ENCODE peak calls at places on chromosomes 4 and X, in six cellular contexts. One of them, this sample, is unnamed. For H3K79me2, the result is how much of the 10 kb centered on the place peaks cover.

GRCh38 chr4:185235480-185236154 is 26.2 kb downstream of the SNX25 start:
- DNase-seq in neural progenitor cell: no peak
- DNase-seq in GM23338: peak
- DNase-seq in HCT116: no peak
- DNase-seq in HepG2: peak
- DNase-seq in H9: no peak
- DNase-seq in this sample: no peak

GRCh38 chr4:13920111-13920875 is 292.8 kb upstream of the BOD1L1 start:
- DNase-seq in neural progenitor cell: no peak
- DNase-seq in HepG2: no peak
- DNase-seq in H9: no peak
- DNase-seq in GM23338: no peak
- DNase-seq in HCT116: no peak
- DNase-seq in this sample: no peak

GRCh38 chr4:15244354-15244753 is 183.5 kb upstream of the C1QTNF7 start:
- DNase-seq in GM23338: no peak
- DNase-seq in neural progenitor cell: no peak
- DNase-seq in HCT116: no peak
- DNase-seq in H9: no peak
- DNase-seq in HepG2: no peak
- DNase-seq in this sample: no peak

GRCh38 chr4:138935135-138935795 is 80.3 kb upstream of the NOCT start:
- DNase-seq in GM23338: no peak
- DNase-seq in neural progenitor cell: no peak
- DNase-seq in HepG2: no peak
- DNase-seq in H9: no peak
- DNase-seq in HCT116: no peak
- DNase-seq in this sample: no peak

GRCh38 chr4:41750624-41751324 is 2.2 kb upstream of the PHOX2B start:
- DNase-seq in GM23338: peak
- DNase-seq in HCT116: no peak
- DNase-seq in neural progenitor cell: peak
- DNase-seq in H9: peak
- DNase-seq in HepG2: no peak
- DNase-seq in this sample: no peak

GRCh38 chr4:82044141-82044993 is 329.4 kb downstream of the HNRNPD start:
- DNase-seq in HepG2: no peak
- DNase-seq in H9: peak
- DNase-seq in HCT116: no peak
- DNase-seq in GM23338: peak
- DNase-seq in neural progenitor cell: peak
- DNase-seq in this sample: peak

GRCh38 chrX:63513825-63514574 is 162.9 kb upstream of the SPIN4 start:
- DNase-seq in neural progenitor cell: no peak
- DNase-seq in GM23338: no peak
- DNase-seq in H9: no peak
- DNase-seq in HepG2: no peak
- DNase-seq in HCT116: no peak
- DNase-seq in this sample: peak

GRCh38 chr4:6324461-6324998 is 54.9 kb downstream of the WFS1 start:
- DNase-seq in HCT116: no peak
- DNase-seq in GM23338: no peak
- DNase-seq in neural progenitor cell: no peak
- DNase-seq in HepG2: no peak
- DNase-seq in H9: no peak
- DNase-seq in this sample: no peak

GRCh38 chr4:157521916-157522315 is 301.4 kb downstream of the GRIA2 start:
- DNase-seq in HCT116: no peak
- DNase-seq in GM23338: no peak
- DNase-seq in HepG2: no peak
- DNase-seq in neural progenitor cell: no peak
- DNase-seq in H9: no peak
- DNase-seq in this sample: no peak

GRCh38 chrX:16714504-16714903 is 2.0 kb upstream of the CTPS2 start:
- DNase-seq in neural progenitor cell: no peak
- DNase-seq in HCT116: no peak
- DNase-seq in GM23338: no peak
- DNase-seq in HepG2: no peak
- DNase-seq in H9: no peak
- DNase-seq in this sample: no peak

GRCh38 chr4:176760468-176760867 is 32.3 kb downstream of the VEGFC start:
- DNase-seq in HCT116: no peak
- DNase-seq in HepG2: no peak
- DNase-seq in GM23338: no peak
- DNase-seq in H9: no peak
- DNase-seq in neural progenitor cell: no peak
- DNase-seq in this sample: no peak

GRCh38 chrX:75155454-75155829 is 641 bp downstream of the ABCB7 start:
- DNase-seq in HCT116: no peak
- DNase-seq in GM23338: peak
- DNase-seq in HepG2: no peak
- DNase-seq in H9: no peak
- DNase-seq in neural progenitor cell: no peak
- DNase-seq in this sample: no peak

GRCh38 chrX:140439455-140439854 is 65.4 kb downstream of the SOX3 start:
- DNase-seq in neural progenitor cell: peak
- DNase-seq in H9: peak
- DNase-seq in HepG2: peak
- DNase-seq in HCT116: no peak
- DNase-seq in GM23338: peak
- DNase-seq in this sample: no peak

GRCh38 chr4:169619958-169620845 is at the start of gene CLCN3:
- DNase-seq in HepG2: peak
- DNase-seq in neural progenitor cell: peak
- DNase-seq in H9: peak
- DNase-seq in GM23338: peak
- DNase-seq in HCT116: peak
- DNase-seq in this sample: peak

GRCh38 chr4:4888695-4889094 is 29.2 kb downstream of the MSX1 start:
- DNase-seq in neural progenitor cell: no peak
- DNase-seq in H9: peak
- DNase-seq in GM23338: peak
- DNase-seq in HCT116: no peak
- DNase-seq in HepG2: no peak
- DNase-seq in this sample: no peak

GRCh38 chrX:47530054-47530453 is 31.0 kb upstream of the ARAF start:
- DNase-seq in H9: no peak
- DNase-seq in neural progenitor cell: no peak
- DNase-seq in HepG2: no peak
- DNase-seq in GM23338: no peak
- DNase-seq in HCT116: no peak
- DNase-seq in this sample: peak

GRCh38 chr4:61320154-61320553 is 120.0 kb downstream of the ADGRL3 start:
- DNase-seq in HepG2: no peak
- DNase-seq in HCT116: no peak
- DNase-seq in H9: no peak
- DNase-seq in GM23338: no peak
- DNase-seq in neural progenitor cell: no peak
- DNase-seq in this sample: no peak

GRCh38 chr4:114180481-114180880 is 201.0 kb upstream of the ARSJ start:
- DNase-seq in GM23338: peak
- DNase-seq in HCT116: peak
- DNase-seq in neural progenitor cell: peak
- DNase-seq in HepG2: peak
- DNase-seq in H9: peak
- DNase-seq in this sample: peak

GRCh38 chr4:24973471-24974251 is 57.1 kb downstream of the LGI2 start:
- DNase-seq in neural progenitor cell: no peak
- DNase-seq in GM23338: no peak
- DNase-seq in HepG2: peak
- DNase-seq in HCT116: no peak
- DNase-seq in H9: peak
- DNase-seq in this sample: peak

GRCh38 chrX:132834109-132834508 is 124.3 kb downstream of the HS6ST2 start:
- DNase-seq in H9: no peak
- DNase-seq in HCT116: no peak
- DNase-seq in neural progenitor cell: no peak
- DNase-seq in HepG2: no peak
- DNase-seq in GM23338: no peak
- DNase-seq in this sample: no peak

GRCh38 chrX:110045988-110046387 is 43.1 kb downstream of the TMEM164 start:
- DNase-seq in HepG2: peak
- DNase-seq in HCT116: no peak
- DNase-seq in GM23338: peak
- DNase-seq in neural progenitor cell: peak
- DNase-seq in H9: no peak
- DNase-seq in this sample: no peak

GRCh38 chr4:90503677-90504076 is 376.5 kb downstream of the CCSER1 start:
- DNase-seq in HCT116: no peak
- DNase-seq in H9: no peak
- DNase-seq in neural progenitor cell: peak
- DNase-seq in HepG2: no peak
- DNase-seq in GM23338: peak
- DNase-seq in this sample: no peak

GRCh38 chr4:25030283-25031076 is at the start of gene LGI2:
- DNase-seq in H9: peak
- DNase-seq in neural progenitor cell: peak
- DNase-seq in HepG2: no peak
- DNase-seq in HCT116: no peak
- DNase-seq in GM23338: peak
- DNase-seq in this sample: peak

GRCh38 chr4:140106277-140106842 is 47.6 kb downstream of the MAML3 start:
- DNase-seq in HCT116: no peak
- DNase-seq in GM23338: no peak
- DNase-seq in HepG2: no peak
- DNase-seq in H9: no peak
- DNase-seq in neural progenitor cell: no peak
- DNase-seq in this sample: no peak

GRCh38 chr4:84279678-84280077 is 219.4 kb downstream of the NKX6-1 start:
- DNase-seq in HCT116: no peak
- DNase-seq in H9: no peak
- DNase-seq in GM23338: no peak
- DNase-seq in neural progenitor cell: no peak
- DNase-seq in HepG2: no peak
- DNase-seq in this sample: no peak

GRCh38 chr4:472881-473574 is 25.9 kb downstream of the ZNF721 start:
- DNase-seq in HCT116: no peak
- DNase-seq in H9: no peak
- DNase-seq in HepG2: no peak
- DNase-seq in GM23338: peak
- DNase-seq in neural progenitor cell: peak
- DNase-seq in this sample: peak

GRCh38 chr4:27318740-27319139 is 458.1 kb downstream of the STIM2 start:
- DNase-seq in HCT116: peak
- DNase-seq in H9: peak
- DNase-seq in GM23338: peak
- DNase-seq in neural progenitor cell: peak
- DNase-seq in HepG2: peak
- DNase-seq in this sample: peak

GRCh38 chrX:121307441-121307840 is 260.0 kb downstream of the GLUD2 start:
- DNase-seq in GM23338: no peak
- DNase-seq in HCT116: no peak
- DNase-seq in HepG2: no peak
- DNase-seq in neural progenitor cell: no peak
- DNase-seq in H9: no peak
- DNase-seq in this sample: no peak

GRCh38 chr4:186949847-186950246 is 226.2 kb upstream of the FAT1 start:
- DNase-seq in HCT116: no peak
- DNase-seq in GM23338: no peak
- DNase-seq in neural progenitor cell: no peak
- DNase-seq in H9: no peak
- DNase-seq in HepG2: no peak
- DNase-seq in this sample: no peak

GRCh38 chr4:186946140-186946539 is 222.5 kb upstream of the FAT1 start:
- DNase-seq in H9: no peak
- DNase-seq in GM23338: no peak
- DNase-seq in neural progenitor cell: peak
- DNase-seq in HCT116: no peak
- DNase-seq in HepG2: no peak
- DNase-seq in this sample: no peak

GRCh38 chr4:186946682-186947294 is 223.1 kb upstream of the FAT1 start:
- DNase-seq in neural progenitor cell: peak
- DNase-seq in GM23338: peak
- DNase-seq in H9: peak
- DNase-seq in HepG2: peak
- DNase-seq in HCT116: peak
- DNase-seq in this sample: no peak

GRCh38 chr4:186952709-186953108 is 229.1 kb upstream of the FAT1 start:
- DNase-seq in HCT116: no peak
- DNase-seq in neural progenitor cell: no peak
- DNase-seq in HepG2: no peak
- DNase-seq in H9: no peak
- DNase-seq in GM23338: no peak
- DNase-seq in this sample: no peak

GRCh38 chr4:186948361-186949291 is 225.0 kb upstream of the FAT1 start:
- DNase-seq in HCT116: no peak
- DNase-seq in neural progenitor cell: peak
- DNase-seq in GM23338: peak
- DNase-seq in HepG2: no peak
- DNase-seq in H9: peak
- DNase-seq in this sample: peak
- TF ChIP-seq CTCF in HCT116: peak
- TF ChIP-seq CTCF in neural progenitor cell: peak
- TF ChIP-seq CTCF in GM23338: peak
- TF ChIP-seq CTCF in HepG2: peak
- TF ChIP-seq CTCF in H9: peak
- TF ChIP-seq CTCF in this sample: peak

GRCh38 chr4:153486281-153487151 is 20.4 kb downstream of the TMEM131L start:
- DNase-seq in H9: peak
- DNase-seq in HepG2: peak
- DNase-seq in HCT116: peak
- DNase-seq in neural progenitor cell: peak
- DNase-seq in GM23338: peak
- DNase-seq in this sample: peak
- H3K79me2 ChIP-seq in H9: under half
- H3K79me2 ChIP-seq in HepG2: under half
- H3K79me2 ChIP-seq in HCT116: under half
- H3K79me2 ChIP-seq in neural progenitor cell: under half
- H3K79me2 ChIP-seq in GM23338: half or more
- H3K79me2 ChIP-seq in this sample: under half

GRCh38 chr4:130576218-130576617 is 1480.3 kb downstream of the C4orf33 start:
- DNase-seq in H9: no peak
- DNase-seq in GM23338: no peak
- DNase-seq in neural progenitor cell: peak
- DNase-seq in HCT116: no peak
- DNase-seq in HepG2: no peak
- DNase-seq in this sample: no peak

GRCh38 chr4:130568746-130569145 is 1472.8 kb downstream of the C4orf33 start:
- DNase-seq in H9: no peak
- DNase-seq in GM23338: no peak
- DNase-seq in neural progenitor cell: no peak
- DNase-seq in HepG2: no peak
- DNase-seq in HCT116: no peak
- DNase-seq in this sample: no peak

GRCh38 chr4:130573742-130574141 is 1477.8 kb downstream of the C4orf33 start:
- DNase-seq in GM23338: no peak
- DNase-seq in HepG2: no peak
- DNase-seq in H9: no peak
- DNase-seq in HCT116: no peak
- DNase-seq in neural progenitor cell: no peak
- DNase-seq in this sample: no peak

GRCh38 chr4:130574215-130574614 is 1478.3 kb downstream of the C4orf33 start:
- DNase-seq in GM23338: peak
- DNase-seq in HepG2: no peak
- DNase-seq in neural progenitor cell: no peak
- DNase-seq in H9: no peak
- DNase-seq in HCT116: no peak
- DNase-seq in this sample: no peak
- TF ChIP-seq CTCF in GM23338: no peak
- TF ChIP-seq CTCF in HepG2: no peak
- TF ChIP-seq CTCF in neural progenitor cell: no peak
- TF ChIP-seq CTCF in H9: no peak
- TF ChIP-seq CTCF in HCT116: no peak
- TF ChIP-seq CTCF in this sample: no peak

GRCh38 chr4:145755802-145756201 is 75.9 kb downstream of the C4orf51 start:
- DNase-seq in GM23338: no peak
- DNase-seq in H9: no peak
- DNase-seq in HCT116: no peak
- DNase-seq in HepG2: no peak
- DNase-seq in neural progenitor cell: no peak
- DNase-seq in this sample: no peak
- H3K79me2 ChIP-seq in GM23338: under half
- H3K79me2 ChIP-seq in H9: under half
- H3K79me2 ChIP-seq in HCT116: under half
- H3K79me2 ChIP-seq in HepG2: under half
- H3K79me2 ChIP-seq in neural progenitor cell: under half
- H3K79me2 ChIP-seq in this sample: under half

This sample was measured in osteoblast.